ENCODE peak calls at places on chromosomes 1 and 21, in nine cellular contexts. One of them, this sample, is unnamed.

GRCh38 chr1:110390096-110390495 is 730 bp downstream of the SLC16A4 start:
- DNase-seq in activated naive CD4-positive, alpha-beta T cell treated with anti-CD3 and anti-CD28 coated beads, Interleukin-2, amount 10 ng/mL, durations not matched to agents 7 days and 5 days: no peak
- DNase-seq in Calu3: no peak
- DNase-seq in non-pigmented ciliary epithelial cell: peak
- DNase-seq in NCI-H1436 treated with DMSO at 0.1 percent for 48 hours: no peak
- DNase-seq in GM23248: peak
- DNase-seq in head of caudate nucleus: no peak
- DNase-seq in GM03348: peak
- DNase-seq in RWPE1: peak
- DNase-seq in this sample: peak

GRCh38 chr1:6471086-6471841 is 5.3 kb upstream of the TNFRSF25 start:
- DNase-seq in activated naive CD4-positive, alpha-beta T cell treated with anti-CD3 and anti-CD28 coated beads, Interleukin-2, amount 10 ng/mL, durations not matched to agents 7 days and 5 days: no peak
- DNase-seq in Calu3: peak
- DNase-seq in non-pigmented ciliary epithelial cell: no peak
- DNase-seq in NCI-H1436 treated with DMSO at 0.1 percent for 48 hours: no peak
- DNase-seq in GM23248: no peak
- DNase-seq in head of caudate nucleus: no peak
- DNase-seq in GM03348: no peak
- DNase-seq in RWPE1: no peak
- DNase-seq in this sample: no peak

GRCh38 chr1:217493290-217493689 is 137.6 kb downstream of the GPATCH2 start:
- DNase-seq in activated naive CD4-positive, alpha-beta T cell treated with anti-CD3 and anti-CD28 coated beads, Interleukin-2, amount 10 ng/mL, durations not matched to agents 7 days and 5 days: no peak
- DNase-seq in Calu3: no peak
- DNase-seq in non-pigmented ciliary epithelial cell: peak
- DNase-seq in NCI-H1436 treated with DMSO at 0.1 percent for 48 hours: no peak
- DNase-seq in GM23248: peak
- DNase-seq in head of caudate nucleus: no peak
- DNase-seq in GM03348: no peak
- DNase-seq in RWPE1: no peak
- DNase-seq in this sample: no peak

GRCh38 chr1:12450831-12451559 is 167.0 kb downstream of the DHRS3 start:
- DNase-seq in activated naive CD4-positive, alpha-beta T cell treated with anti-CD3 and anti-CD28 coated beads, Interleukin-2, amount 10 ng/mL, durations not matched to agents 7 days and 5 days: no peak
- DNase-seq in Calu3: no peak
- DNase-seq in non-pigmented ciliary epithelial cell: no peak
- DNase-seq in NCI-H1436 treated with DMSO at 0.1 percent for 48 hours: no peak
- DNase-seq in GM23248: no peak
- DNase-seq in head of caudate nucleus: no peak
- DNase-seq in GM03348: no peak
- DNase-seq in RWPE1: no peak
- DNase-seq in this sample: no peak

GRCh38 chr1:68210829-68211228 is 21.5 kb downstream of the WLS start:
- DNase-seq in activated naive CD4-positive, alpha-beta T cell treated with anti-CD3 and anti-CD28 coated beads, Interleukin-2, amount 10 ng/mL, durations not matched to agents 7 days and 5 days: no peak
- DNase-seq in Calu3: no peak
- DNase-seq in non-pigmented ciliary epithelial cell: no peak
- DNase-seq in NCI-H1436 treated with DMSO at 0.1 percent for 48 hours: no peak
- DNase-seq in GM23248: no peak
- DNase-seq in head of caudate nucleus: no peak
- DNase-seq in GM03348: no peak
- DNase-seq in RWPE1: no peak
- DNase-seq in this sample: no peak

GRCh38 chr1:27026621-27027574 is 14.2 kb upstream of the TENT5B start:
- DNase-seq in activated naive CD4-positive, alpha-beta T cell treated with anti-CD3 and anti-CD28 coated beads, Interleukin-2, amount 10 ng/mL, durations not matched to agents 7 days and 5 days: no peak
- DNase-seq in Calu3: no peak
- DNase-seq in non-pigmented ciliary epithelial cell: no peak
- DNase-seq in NCI-H1436 treated with DMSO at 0.1 percent for 48 hours: no peak
- DNase-seq in GM23248: peak
- DNase-seq in head of caudate nucleus: no peak
- DNase-seq in GM03348: peak
- DNase-seq in RWPE1: no peak
- DNase-seq in this sample: peak

GRCh38 chr1:13965770-13966398 is 265.9 kb downstream of the PRDM2 start:
- DNase-seq in activated naive CD4-positive, alpha-beta T cell treated with anti-CD3 and anti-CD28 coated beads, Interleukin-2, amount 10 ng/mL, durations not matched to agents 7 days and 5 days: no peak
- DNase-seq in Calu3: peak
- DNase-seq in non-pigmented ciliary epithelial cell: peak
- DNase-seq in NCI-H1436 treated with DMSO at 0.1 percent for 48 hours: peak
- DNase-seq in GM23248: peak
- DNase-seq in head of caudate nucleus: peak
- DNase-seq in GM03348: peak
- DNase-seq in RWPE1: peak
- DNase-seq in this sample: peak

GRCh38 chr1:172308577-172308976 is 111.9 kb upstream of the C1orf105 start:
- DNase-seq in activated naive CD4-positive, alpha-beta T cell treated with anti-CD3 and anti-CD28 coated beads, Interleukin-2, amount 10 ng/mL, durations not matched to agents 7 days and 5 days: no peak
- DNase-seq in Calu3: no peak
- DNase-seq in non-pigmented ciliary epithelial cell: no peak
- DNase-seq in NCI-H1436 treated with DMSO at 0.1 percent for 48 hours: no peak
- DNase-seq in GM23248: no peak
- DNase-seq in head of caudate nucleus: no peak
- DNase-seq in GM03348: no peak
- DNase-seq in RWPE1: no peak
- DNase-seq in this sample: no peak

GRCh38 chr1:103265551-103265950 is 157.2 kb upstream of the COL11A1 start:
- DNase-seq in activated naive CD4-positive, alpha-beta T cell treated with anti-CD3 and anti-CD28 coated beads, Interleukin-2, amount 10 ng/mL, durations not matched to agents 7 days and 5 days: no peak
- DNase-seq in Calu3: no peak
- DNase-seq in non-pigmented ciliary epithelial cell: no peak
- DNase-seq in NCI-H1436 treated with DMSO at 0.1 percent for 48 hours: no peak
- DNase-seq in GM23248: peak
- DNase-seq in head of caudate nucleus: no peak
- DNase-seq in GM03348: no peak
- DNase-seq in RWPE1: no peak
- DNase-seq in this sample: no peak

GRCh38 chr1:223045164-223045957 is 97.7 kb downstream of the TLR5 start:
- DNase-seq in activated naive CD4-positive, alpha-beta T cell treated with anti-CD3 and anti-CD28 coated beads, Interleukin-2, amount 10 ng/mL, durations not matched to agents 7 days and 5 days: no peak
- DNase-seq in Calu3: no peak
- DNase-seq in non-pigmented ciliary epithelial cell: no peak
- DNase-seq in NCI-H1436 treated with DMSO at 0.1 percent for 48 hours: no peak
- DNase-seq in GM23248: no peak
- DNase-seq in head of caudate nucleus: no peak
- DNase-seq in GM03348: no peak
- DNase-seq in RWPE1: no peak
- DNase-seq in this sample: no peak

GRCh38 chr1:226027861-226028260 is 28.7 kb upstream of the SDE2 start:
- DNase-seq in activated naive CD4-positive, alpha-beta T cell treated with anti-CD3 and anti-CD28 coated beads, Interleukin-2, amount 10 ng/mL, durations not matched to agents 7 days and 5 days: no peak
- DNase-seq in Calu3: no peak
- DNase-seq in non-pigmented ciliary epithelial cell: no peak
- DNase-seq in NCI-H1436 treated with DMSO at 0.1 percent for 48 hours: no peak
- DNase-seq in GM23248: no peak
- DNase-seq in head of caudate nucleus: no peak
- DNase-seq in GM03348: no peak
- DNase-seq in RWPE1: no peak
- DNase-seq in this sample: no peak

GRCh38 chr1:224503161-224504118 is 68.8 kb upstream of the WDR26 start:
- DNase-seq in activated naive CD4-positive, alpha-beta T cell treated with anti-CD3 and anti-CD28 coated beads, Interleukin-2, amount 10 ng/mL, durations not matched to agents 7 days and 5 days: peak
- DNase-seq in Calu3: peak
- DNase-seq in non-pigmented ciliary epithelial cell: no peak
- DNase-seq in NCI-H1436 treated with DMSO at 0.1 percent for 48 hours: no peak
- DNase-seq in GM23248: peak
- DNase-seq in head of caudate nucleus: peak
- DNase-seq in GM03348: peak
- DNase-seq in RWPE1: peak
- DNase-seq in this sample: peak

GRCh38 chr21:27519357-27519756 is 552.5 kb upstream of the ADAMTS5 start:
- DNase-seq in activated naive CD4-positive, alpha-beta T cell treated with anti-CD3 and anti-CD28 coated beads, Interleukin-2, amount 10 ng/mL, durations not matched to agents 7 days and 5 days: no peak
- DNase-seq in Calu3: no peak
- DNase-seq in non-pigmented ciliary epithelial cell: peak
- DNase-seq in NCI-H1436 treated with DMSO at 0.1 percent for 48 hours: no peak
- DNase-seq in GM23248: peak
- DNase-seq in head of caudate nucleus: no peak
- DNase-seq in GM03348: peak
- DNase-seq in RWPE1: no peak
- DNase-seq in this sample: peak

GRCh38 chr1:232578681-232579195 is 51.2 kb downstream of the SIPA1L2 start:
- DNase-seq in activated naive CD4-positive, alpha-beta T cell treated with anti-CD3 and anti-CD28 coated beads, Interleukin-2, amount 10 ng/mL, durations not matched to agents 7 days and 5 days: peak
- DNase-seq in Calu3: no peak
- DNase-seq in non-pigmented ciliary epithelial cell: no peak
- DNase-seq in NCI-H1436 treated with DMSO at 0.1 percent for 48 hours: no peak
- DNase-seq in GM23248: no peak
- DNase-seq in head of caudate nucleus: no peak
- DNase-seq in GM03348: no peak
- DNase-seq in RWPE1: no peak
- DNase-seq in this sample: no peak

GRCh38 chr1:218718216-218718615 is 373.1 kb downstream of the TGFB2 start:
- DNase-seq in activated naive CD4-positive, alpha-beta T cell treated with anti-CD3 and anti-CD28 coated beads, Interleukin-2, amount 10 ng/mL, durations not matched to agents 7 days and 5 days: no peak
- DNase-seq in Calu3: no peak
- DNase-seq in non-pigmented ciliary epithelial cell: no peak
- DNase-seq in NCI-H1436 treated with DMSO at 0.1 percent for 48 hours: no peak
- DNase-seq in GM23248: no peak
- DNase-seq in head of caudate nucleus: no peak
- DNase-seq in GM03348: no peak
- DNase-seq in RWPE1: no peak
- DNase-seq in this sample: peak

GRCh38 chr1:81230983-81231728 is 569.6 kb upstream of the ADGRL2 start:
- DNase-seq in activated naive CD4-positive, alpha-beta T cell treated with anti-CD3 and anti-CD28 coated beads, Interleukin-2, amount 10 ng/mL, durations not matched to agents 7 days and 5 days: no peak
- DNase-seq in Calu3: no peak
- DNase-seq in non-pigmented ciliary epithelial cell: no peak
- DNase-seq in NCI-H1436 treated with DMSO at 0.1 percent for 48 hours: no peak
- DNase-seq in GM23248: no peak
- DNase-seq in head of caudate nucleus: no peak
- DNase-seq in GM03348: no peak
- DNase-seq in RWPE1: no peak
- DNase-seq in this sample: no peak

GRCh38 chr1:1356166-1356795 is 2.1 kb downstream of the MXRA8 start:
- DNase-seq in activated naive CD4-positive, alpha-beta T cell treated with anti-CD3 and anti-CD28 coated beads, Interleukin-2, amount 10 ng/mL, durations not matched to agents 7 days and 5 days: no peak
- DNase-seq in Calu3: no peak
- DNase-seq in non-pigmented ciliary epithelial cell: no peak
- DNase-seq in NCI-H1436 treated with DMSO at 0.1 percent for 48 hours: no peak
- DNase-seq in GM23248: no peak
- DNase-seq in head of caudate nucleus: no peak
- DNase-seq in GM03348: no peak
- DNase-seq in RWPE1: no peak
- DNase-seq in this sample: no peak

GRCh38 chr1:82321794-82322193 is 521.1 kb downstream of the ADGRL2 start:
- DNase-seq in activated naive CD4-positive, alpha-beta T cell treated with anti-CD3 and anti-CD28 coated beads, Interleukin-2, amount 10 ng/mL, durations not matched to agents 7 days and 5 days: no peak
- DNase-seq in Calu3: no peak
- DNase-seq in non-pigmented ciliary epithelial cell: no peak
- DNase-seq in NCI-H1436 treated with DMSO at 0.1 percent for 48 hours: no peak
- DNase-seq in GM23248: no peak
- DNase-seq in head of caudate nucleus: no peak
- DNase-seq in GM03348: no peak
- DNase-seq in RWPE1: peak
- DNase-seq in this sample: no peak

GRCh38 chr1:39087109-39087834 is 61.1 kb downstream of the NDUFS5 start:
- DNase-seq in activated naive CD4-positive, alpha-beta T cell treated with anti-CD3 and anti-CD28 coated beads, Interleukin-2, amount 10 ng/mL, durations not matched to agents 7 days and 5 days: no peak
- DNase-seq in Calu3: no peak
- DNase-seq in non-pigmented ciliary epithelial cell: no peak
- DNase-seq in NCI-H1436 treated with DMSO at 0.1 percent for 48 hours: no peak
- DNase-seq in GM23248: peak
- DNase-seq in head of caudate nucleus: no peak
- DNase-seq in GM03348: peak
- DNase-seq in RWPE1: no peak
- DNase-seq in this sample: no peak

GRCh38 chr1:211132681-211133392 is 1.1 kb downstream of the KCNH1 start:
- DNase-seq in activated naive CD4-positive, alpha-beta T cell treated with anti-CD3 and anti-CD28 coated beads, Interleukin-2, amount 10 ng/mL, durations not matched to agents 7 days and 5 days: no peak
- DNase-seq in Calu3: no peak
- DNase-seq in non-pigmented ciliary epithelial cell: no peak
- DNase-seq in NCI-H1436 treated with DMSO at 0.1 percent for 48 hours: no peak
- DNase-seq in GM23248: no peak
- DNase-seq in head of caudate nucleus: peak
- DNase-seq in GM03348: no peak
- DNase-seq in RWPE1: no peak
- DNase-seq in this sample: no peak

GRCh38 chr1:65357291-65357960 is 48.1 kb downstream of the DNAJC6 start:
- DNase-seq in activated naive CD4-positive, alpha-beta T cell treated with anti-CD3 and anti-CD28 coated beads, Interleukin-2, amount 10 ng/mL, durations not matched to agents 7 days and 5 days: no peak
- DNase-seq in Calu3: no peak
- DNase-seq in non-pigmented ciliary epithelial cell: no peak
- DNase-seq in NCI-H1436 treated with DMSO at 0.1 percent for 48 hours: no peak
- DNase-seq in GM23248: no peak
- DNase-seq in head of caudate nucleus: no peak
- DNase-seq in GM03348: no peak
- DNase-seq in RWPE1: no peak
- DNase-seq in this sample: no peak

GRCh38 chr21:15249285-15249993 is 184.6 kb upstream of the NRIP1 start:
- DNase-seq in activated naive CD4-positive, alpha-beta T cell treated with anti-CD3 and anti-CD28 coated beads, Interleukin-2, amount 10 ng/mL, durations not matched to agents 7 days and 5 days: no peak
- DNase-seq in Calu3: no peak
- DNase-seq in non-pigmented ciliary epithelial cell: no peak
- DNase-seq in NCI-H1436 treated with DMSO at 0.1 percent for 48 hours: no peak
- DNase-seq in GM23248: no peak
- DNase-seq in head of caudate nucleus: no peak
- DNase-seq in GM03348: no peak
- DNase-seq in RWPE1: no peak
- DNase-seq in this sample: no peak

GRCh38 chr21:36783612-36784383 is 84.9 kb downstream of the SIM2 start:
- DNase-seq in activated naive CD4-positive, alpha-beta T cell treated with anti-CD3 and anti-CD28 coated beads, Interleukin-2, amount 10 ng/mL, durations not matched to agents 7 days and 5 days: no peak
- DNase-seq in Calu3: peak
- DNase-seq in non-pigmented ciliary epithelial cell: peak
- DNase-seq in NCI-H1436 treated with DMSO at 0.1 percent for 48 hours: no peak
- DNase-seq in GM23248: peak
- DNase-seq in head of caudate nucleus: no peak
- DNase-seq in GM03348: peak
- DNase-seq in RWPE1: peak
- DNase-seq in this sample: peak

GRCh38 chr21:24514081-24514733 is 1093.1 kb downstream of the MRPL39 start:
- DNase-seq in activated naive CD4-positive, alpha-beta T cell treated with anti-CD3 and anti-CD28 coated beads, Interleukin-2, amount 10 ng/mL, durations not matched to agents 7 days and 5 days: no peak
- DNase-seq in Calu3: no peak
- DNase-seq in non-pigmented ciliary epithelial cell: no peak
- DNase-seq in NCI-H1436 treated with DMSO at 0.1 percent for 48 hours: peak
- DNase-seq in GM23248: peak
- DNase-seq in head of caudate nucleus: no peak
- DNase-seq in GM03348: peak
- DNase-seq in RWPE1: no peak
- DNase-seq in this sample: no peak

GRCh38 chr1:12709696-12710095 is 6.2 kb upstream of the AADACL3 start:
- DNase-seq in activated naive CD4-positive, alpha-beta T cell treated with anti-CD3 and anti-CD28 coated beads, Interleukin-2, amount 10 ng/mL, durations not matched to agents 7 days and 5 days: no peak
- DNase-seq in Calu3: no peak
- DNase-seq in non-pigmented ciliary epithelial cell: no peak
- DNase-seq in NCI-H1436 treated with DMSO at 0.1 percent for 48 hours: no peak
- DNase-seq in GM23248: peak
- DNase-seq in head of caudate nucleus: no peak
- DNase-seq in GM03348: no peak
- DNase-seq in RWPE1: no peak
- DNase-seq in this sample: no peak

GRCh38 chr1:228102791-228103620 is at the start of gene C1orf35:
- DNase-seq in activated naive CD4-positive, alpha-beta T cell treated with anti-CD3 and anti-CD28 coated beads, Interleukin-2, amount 10 ng/mL, durations not matched to agents 7 days and 5 days: peak
- DNase-seq in Calu3: peak
- DNase-seq in non-pigmented ciliary epithelial cell: no peak
- DNase-seq in NCI-H1436 treated with DMSO at 0.1 percent for 48 hours: peak
- DNase-seq in GM23248: peak
- DNase-seq in head of caudate nucleus: peak
- DNase-seq in GM03348: peak
- DNase-seq in RWPE1: peak
- DNase-seq in this sample: peak

GRCh38 chr1:36128126-36128904 is 3.3 kb upstream of the COL8A2 start:
- DNase-seq in activated naive CD4-positive, alpha-beta T cell treated with anti-CD3 and anti-CD28 coated beads, Interleukin-2, amount 10 ng/mL, durations not matched to agents 7 days and 5 days: no peak
- DNase-seq in Calu3: no peak
- DNase-seq in non-pigmented ciliary epithelial cell: no peak
- DNase-seq in NCI-H1436 treated with DMSO at 0.1 percent for 48 hours: no peak
- DNase-seq in GM23248: peak
- DNase-seq in head of caudate nucleus: no peak
- DNase-seq in GM03348: peak
- DNase-seq in RWPE1: no peak
- DNase-seq in this sample: peak

This sample was measured in astrocyte of the cerebellum.